ENCODE peak calls at places on chromosome 16, in eight cellular contexts. C, M, J, V, A, H, Y and U are unnamed samples.

GRCh38 chr16:12907670-12908233 is 6.4 kb downstream of the SHISA9 start:
- DNase-seq in J (no peak), A (peak; percentile 24), Y (no peak), V (no peak), H (no peak), C (no peak), M (no peak), U (no peak)

GRCh38 chr16:27450836-27451341 is 48.9 kb downstream of the IL21R start:
- DNase-seq in V (no peak), M (peak; percentile 68), Y (no peak), J (no peak), A (no peak), C (no peak), H (peak; percentile 50), U (no peak)

GRCh38 chr16:23408242-23409201 is 44.5 kb downstream of the COG7 start:
- DNase-seq in Y (no peak), M (no peak), V (no peak), H (peak; percentile 64), J (peak; percentile 27), C (peak; percentile 82), A (no peak), U (no peak)

GRCh38 chr16:610513-611381 is 20.0 kb upstream of the WFIKKN1 start:
- DNase-seq in C (peak; percentile 72), A (peak; percentile 71), Y (no peak), V (peak; percentile 65), M (no peak), J (peak; percentile 36), H (peak; percentile 68), U (peak; percentile 77)

GRCh38 chr16:30805056-30805369 is 18.0 kb upstream of the ZNF629 start:
- DNase-seq in M (no peak), V (no peak), H (no peak), A (no peak), J (no peak), C (no peak), Y (no peak), U (no peak)

GRCh38 chr16:13070268-13070667 is 168.9 kb downstream of the SHISA9 start:
- DNase-seq in C (no peak), H (no peak), Y (no peak), J (no peak), A (no peak), M (no peak), V (no peak), U (no peak)

GRCh38 chr16:66278111-66278531 is 88.4 kb upstream of the CDH5 start:
- DNase-seq in Y (no peak), C (peak; percentile 33), V (no peak), J (no peak), H (peak; percentile 51), M (no peak), A (no peak), U (peak; percentile 59)

GRCh38 chr16:73915939-73916451 is 380.6 kb upstream of the PSMD7 start:
- DNase-seq in A (no peak), M (no peak), H (no peak), C (no peak), V (no peak), J (no peak), Y (no peak), U (no peak)

GRCh38 chr16:4904108-4904941 is 32.6 kb downstream of the PPL start:
- DNase-seq in Y (no peak), H (no peak), A (no peak), J (no peak), C (no peak), V (no peak), M (no peak), U (no peak)

GRCh38 chr16:11079657-11080187 is 135.4 kb downstream of the CLEC16A start:
- DNase-seq in Y (no peak), J (no peak), H (no peak), M (no peak), V (peak; percentile 20), A (no peak), C (peak; percentile 68), U (no peak)

GRCh38 chr16:20624882-20625807 is 49.0 kb upstream of the ACSM2B start:
- DNase-seq in V (no peak), J (no peak), Y (no peak), H (no peak), M (no peak), A (no peak), C (no peak), U (no peak)

GRCh38 chr16:67301080-67301757 is 21.9 kb downstream of the PLEKHG4 start:
- DNase-seq in M (no peak), J (peak; percentile 70), C (no peak), H (no peak), V (peak; percentile 91), A (no peak), Y (peak; percentile 83), U (peak; percentile 58)

GRCh38 chr16:19481291-19481690 is 40.6 kb downstream of the GDE1 start:
- DNase-seq in C (no peak), Y (no peak), H (no peak), M (no peak), A (no peak), V (no peak), J (no peak), U (no peak)

GRCh38 chr16:15704545-15704987 is 54.5 kb downstream of the NDE1 start:
- DNase-seq in H (peak; percentile 78), J (peak; percentile 93), M (no peak), A (peak; percentile 89), V (peak; percentile 83), Y (peak; percentile 85), C (peak; percentile 88), U (peak; percentile 70)

GRCh38 chr16:3881499-3881995 is 1.0 kb upstream of the CREBBP start:
- DNase-seq in M (no peak), V (peak; percentile 53), Y (no peak), C (no peak), H (no peak), J (no peak), A (peak; percentile 50), U (no peak)

GRCh38 chr16:3879258-3879886 is 1.1 kb downstream of the CREBBP start:
- DNase-seq in Y (peak; percentile 74), H (peak; percentile 25), V (no peak), M (no peak), A (peak; percentile 39), C (peak; percentile 69), J (no peak), U (peak; percentile 27)

GRCh38 chr16:3879887-3880564 is 487 bp downstream of the CREBBP start:
- DNase-seq in A (peak; percentile 81), V (peak; percentile 88), C (peak; percentile 89), M (no peak), J (peak; percentile 55), H (peak; percentile 76), Y (peak; percentile 76), U (peak; percentile 79)

GRCh38 chr16:3882531-3882930 is 2.0 kb upstream of the CREBBP start:
- DNase-seq in H (no peak), V (no peak), C (no peak), A (no peak), M (no peak), J (no peak), Y (no peak), U (no peak)

GRCh38 chr16:3880623-3881498 is at the start of gene CREBBP:
- DNase-seq in J (peak; percentile 86), Y (peak; percentile 85), H (peak; percentile 89), M (no peak), A (peak; percentile 90), C (peak; percentile 92), V (peak; percentile 93), U (peak; percentile 91)
- H3K4me1 ChIP-seq in J (peaks cover 31% of the 10 kb centered on the region), Y (peaks cover 39% of the 10 kb centered on the region), H (peaks cover 24% of the 10 kb centered on the region), M (peaks cover 11% of the 10 kb centered on the region), A (peaks cover 11% of the 10 kb centered on the region), C (peaks cover 41% of the 10 kb centered on the region), V (peaks cover 12% of the 10 kb centered on the region), U (peaks cover 32% of the 10 kb centered on the region)

DNA sequence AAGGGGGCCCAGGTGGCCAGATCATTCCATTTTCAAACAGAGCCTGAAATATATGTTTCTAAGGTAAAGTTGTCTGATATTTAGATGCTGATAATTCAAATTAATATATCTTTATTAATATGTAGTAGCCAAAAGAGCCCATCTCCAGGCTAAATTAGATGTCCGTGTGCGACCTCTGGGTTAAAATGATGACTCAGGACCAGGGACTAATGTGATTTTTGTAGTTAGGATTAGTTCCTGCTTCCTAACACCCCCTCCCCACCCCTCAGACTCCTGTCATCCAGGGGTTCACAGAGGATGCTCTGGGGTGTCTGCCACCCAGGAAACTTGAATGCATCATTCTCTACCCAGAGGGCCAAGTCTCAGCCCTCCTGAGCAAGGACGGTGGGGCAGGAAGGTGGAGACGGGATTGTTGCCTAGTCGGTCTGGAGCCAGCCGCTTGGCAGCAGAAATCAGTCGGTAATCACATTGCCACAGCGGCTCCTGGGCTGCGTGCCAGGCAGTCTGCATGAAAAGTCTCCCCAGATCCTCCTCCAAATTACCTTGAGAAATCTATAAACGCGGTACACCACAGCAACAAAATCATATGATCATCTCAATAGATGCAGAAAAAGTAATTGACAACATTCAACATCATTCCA is 29.8 kb downstream of the CNGB1 start:
- DNase-seq in J (no peak), Y (no peak), A (no peak), V (no peak), C (no peak), H (peak; percentile 41), M (no peak), U (peak; percentile 94)
- TF ChIP-seq EP300 in J (no peak), Y (no peak), A (no peak), V (no peak), C (no peak), H (no peak), M (no peak), U (no peak)

GRCh38 chr16:2213817-2214720 is 571 bp downstream of the PGP start:
- DNase-seq in J (no peak), V (peak; percentile 58), Y (no peak), M (no peak), C (no peak), A (no peak), H (no peak), U (no peak)
- TF ChIP-seq POLR2A in J (no peak), V (no peak), Y (no peak), M (peak; percentile 68), C (no peak), A (no peak), H (no peak), U (no peak)

GRCh38 chr16:14301150-14302030 is 230.3 kb downstream of the MRTFB start:
- DNase-seq in Y (peak; percentile 73), A (peak; percentile 21), C (peak; percentile 77), V (peak; percentile 74), H (peak; percentile 38), M (no peak), J (peak; percentile 29), U (peak; percentile 42)
- H3K4me1 ChIP-seq in Y (peaks cover 47% of the 10 kb centered on the region), A (peaks cover 15% of the 10 kb centered on the region), C (peaks cover 33% of the 10 kb centered on the region), V (peaks cover 3% of the 10 kb centered on the region), H (peaks cover 12% of the 10 kb centered on the region), M (peaks cover 6% of the 10 kb centered on the region), J (peaks cover 6% of the 10 kb centered on the region), U (peaks cover 27% of the 10 kb centered on the region)

DNA sequence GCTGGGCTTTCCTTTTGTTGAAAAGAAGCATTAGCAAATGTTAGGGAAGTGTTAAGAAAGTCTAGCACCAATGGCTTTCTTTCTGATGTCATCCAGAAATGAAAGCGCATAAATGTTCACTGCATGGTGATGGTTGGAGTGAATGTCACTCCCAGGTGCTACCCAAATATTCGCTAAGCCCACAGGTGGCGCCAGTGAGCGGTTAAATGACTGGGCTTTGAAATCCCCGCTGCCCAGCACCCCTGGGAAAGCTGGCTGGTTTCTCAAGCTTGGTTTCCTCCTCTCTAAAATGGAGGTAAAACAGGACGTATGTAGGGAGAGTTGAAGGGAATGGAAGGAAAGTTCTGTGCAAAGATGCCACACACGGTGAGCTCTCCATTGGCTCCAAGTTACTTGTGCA is 104.4 kb downstream of the IRX5 start:
- DNase-seq in J (no peak), Y (no peak), H (no peak), C (no peak), V (no peak), A (peak; percentile 63), M (no peak), U (peak; percentile 32)
- TF ChIP-seq EP300 in J (no peak), Y (no peak), H (no peak), C (no peak), V (no peak), A (no peak), M (no peak), U (no peak)